ENCODE peak calls at places on chromosomes 11 and 22, in eight cellular contexts. B, X, T, L, K, Z, A and Q are unnamed samples.

GRCh38 chr22:39592104-39593060 is 21.8 kb downstream of the CACNA1I start:
- DNase-seq in B (peak; percentile 58), K (peak; percentile 52), L (no peak), Z (peak; percentile 77), T (peak; percentile 75), X (peak; percentile 79), A (peak; percentile 40), Q (peak; percentile 32)

GRCh38 chr22:41598081-41598480 is 8.4 kb upstream of the PMM1 start:
- DNase-seq in Z (peak; percentile 75), T (no peak), L (no peak), X (no peak), A (no peak), B (no peak), K (no peak), Q (no peak)

GRCh38 chr11:115060840-115061239 is 382.5 kb downstream of the NXPE2 start:
- DNase-seq in B (no peak), T (no peak), L (no peak), X (no peak), Z (no peak), K (no peak), A (no peak), Q (peak; percentile 16)

GRCh38 chr22:47446331-47446730 is 683.9 kb downstream of the TBC1D22A start:
- DNase-seq in Z (no peak), K (no peak), B (no peak), A (no peak), T (no peak), L (no peak), X (no peak), Q (no peak)

GRCh38 chr11:103609117-103610066 is 427.0 kb upstream of the DDI1 start:
- DNase-seq in T (no peak), L (no peak), K (no peak), A (no peak), B (peak; percentile 78), X (peak; percentile 32), Z (peak; percentile 94), Q (no peak)

GRCh38 chr11:113722221-113722620 is 16.1 kb upstream of the TMPRSS5 start:
- DNase-seq in Z (no peak), K (no peak), X (no peak), A (no peak), B (no peak), T (no peak), L (no peak), Q (no peak)

GRCh38 chr11:126915430-126915829 is 85.1 kb downstream of the KIRREL3 start:
- DNase-seq in L (no peak), A (no peak), Z (no peak), X (no peak), K (no peak), B (no peak), T (no peak), Q (no peak)

GRCh38 chr11:134276396-134277175 is 407 bp downstream of the GLB1L3 start:
- DNase-seq in L (no peak), X (peak; percentile 45), A (no peak), Z (no peak), B (no peak), T (no peak), K (no peak), Q (peak; percentile 56)

GRCh38 chr11:62108017-62108750 is 15.6 kb upstream of the INCENP start:
- DNase-seq in X (peak; percentile 38), Z (peak; percentile 78), K (no peak), T (no peak), L (no peak), A (no peak), B (peak; percentile 59), Q (peak; percentile 84)

GRCh38 chr11:90134420-90135003 is at the start of gene NAALAD2:
- DNase-seq in Z (peak; percentile 67), L (peak; percentile 30), K (peak; percentile 21), X (peak; percentile 81), T (peak; percentile 62), B (no peak), A (no peak), Q (peak; percentile 86)

GRCh38 chr22:40009231-40009769 is 14.5 kb downstream of the FAM83F start:
- DNase-seq in T (no peak), A (peak; percentile 41), X (peak; percentile 93), Z (no peak), L (no peak), B (no peak), K (no peak), Q (peak; percentile 92)

GRCh38 chr11:2271077-2271326 is 614 bp upstream of the ASCL2 start:
- DNase-seq in T (peak; percentile 62), A (peak; percentile 42), B (no peak), K (no peak), Z (no peak), X (no peak), L (peak; percentile 32), Q (peak; percentile 30)

GRCh38 chr11:2268911-2269600 is 1.3 kb downstream of the ASCL2 start:
- DNase-seq in L (peak; percentile 65), X (peak; percentile 22), Z (peak; percentile 16), K (peak; percentile 68), A (peak; percentile 65), T (no peak), B (no peak), Q (peak; percentile 73)

GRCh38 chr11:2270322-2271076 is at the start of gene ASCL2:
- DNase-seq in Z (no peak), X (no peak), K (no peak), B (no peak), A (peak; percentile 25), L (peak; percentile 25), T (no peak), Q (peak; percentile 40)

GRCh38 chr11:2267871-2268825 is 2.2 kb downstream of the ASCL2 start:
- DNase-seq in Z (no peak), A (peak; percentile 26), X (no peak), L (peak; percentile 26), K (peak; percentile 37), T (no peak), B (no peak), Q (no peak)

DNA sequence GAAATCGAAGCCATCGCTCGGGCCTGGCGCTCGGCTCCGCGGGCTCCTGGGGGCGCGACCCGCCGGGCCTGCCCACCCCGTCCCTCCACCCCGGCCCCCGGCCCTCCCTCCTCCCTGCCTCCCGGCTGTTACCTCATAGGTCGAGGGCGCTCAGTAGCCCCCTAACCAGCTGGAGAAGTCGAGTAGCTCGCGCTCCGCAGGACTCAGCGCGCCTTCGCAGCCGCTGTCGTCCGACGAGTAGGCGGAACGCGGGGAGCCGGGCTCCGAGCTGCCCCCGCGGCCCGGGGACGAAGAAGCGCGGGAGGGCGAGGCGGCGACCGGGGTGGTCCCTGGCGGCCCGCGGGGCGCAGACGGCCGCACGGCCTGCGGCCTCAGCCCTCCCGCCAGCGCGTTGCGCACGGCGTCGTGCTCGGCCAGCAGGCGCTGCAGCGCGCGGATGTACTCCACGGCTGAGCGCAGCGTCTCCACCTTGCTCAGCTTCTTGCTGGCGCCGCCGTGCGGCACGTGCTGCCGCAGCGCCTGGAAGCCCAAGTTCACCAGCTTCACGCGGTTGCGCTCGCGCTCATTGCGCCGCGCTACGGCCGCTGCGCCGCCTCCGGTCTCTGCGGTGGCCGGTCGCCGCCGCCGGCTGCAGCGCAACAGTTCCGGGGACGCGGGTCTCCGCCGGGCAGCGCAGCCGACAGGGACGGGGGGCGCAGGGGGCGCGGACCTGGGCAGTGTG is 627 bp downstream of the ASCL2 start:
- DNase-seq in Z (peak; percentile 57), L (peak; percentile 29), A (peak; percentile 74), K (peak; percentile 52), T (no peak), B (no peak), X (peak; percentile 54), Q (peak; percentile 87)
- H3K4me3 ChIP-seq in Z (no peak overlapping the region), L (no peak overlapping the region), A (peak overlapping the region; percentile 55), K (peak overlapping the region; percentile 51), T (peak overlapping the region; percentile 46), B (peak overlapping the region; percentile 38), X (peak overlapping the region; percentile 30), Q (peak overlapping the region; percentile 49)

GRCh38 chr11:130721736-130722135 is 194.5 kb downstream of the SNX19 start:
- DNase-seq in T (no peak), A (no peak), Z (peak; percentile 41), L (no peak), X (no peak), B (no peak), K (no peak), Q (no peak)
- H3K27ac ChIP-seq in T (no peak overlapping the region), A (no peak overlapping the region), Z (no peak overlapping the region), L (no peak overlapping the region), X (no peak overlapping the region), B (no peak overlapping the region), K (no peak overlapping the region), Q (no peak overlapping the region)

GRCh38 chr22:50528682-50529415 is 963 bp downstream of the TYMP start:
- DNase-seq in X (no peak), T (no peak), L (no peak), Z (no peak), K (peak; percentile 57), B (no peak), A (no peak), Q (no peak)

GRCh38 chr22:50530280-50530856 is 556 bp upstream of the TYMP start:
- DNase-seq in L (peak; percentile 90), K (peak; percentile 78), T (peak; percentile 93), Z (peak; percentile 83), B (peak; percentile 73), A (peak; percentile 91), X (no peak), Q (peak; percentile 52)

GRCh38 chr22:50527921-50528681 is 1.7 kb downstream of the TYMP start:
- DNase-seq in Z (no peak), T (no peak), A (no peak), L (no peak), X (no peak), B (no peak), K (no peak), Q (no peak)

GRCh38 chr22:50530857-50531545 is 1.2 kb upstream of the TYMP start:
- DNase-seq in A (peak; percentile 91), B (peak; percentile 76), K (peak; percentile 80), L (peak; percentile 92), T (peak; percentile 94), Z (peak; percentile 86), X (no peak), Q (peak; percentile 80)

GRCh38 chr22:50529416-50530279 is at the start of gene TYMP:
- DNase-seq in L (peak; percentile 81), B (no peak), K (peak; percentile 64), A (peak; percentile 83), Z (no peak), X (no peak), T (peak; percentile 86), Q (peak; percentile 44)
- H3K4me3 ChIP-seq in L (peak within 1 kb of the TSS; percentile 64), B (peak within 1 kb of the TSS; percentile 96), K (peak within 1 kb of the TSS; percentile 60), A (peak within 1 kb of the TSS; percentile 53), Z (peak within 1 kb of the TSS; percentile 25), X (no peak within 1 kb of the TSS), T (peak within 1 kb of the TSS; percentile 54), Q (peak within 1 kb of the TSS; percentile 66)

GRCh38 chr22:36081023-36081431 is 52.4 kb upstream of the RBFOX2 start:
- DNase-seq in K (no peak), X (no peak), T (peak; percentile 88), Z (peak; percentile 97), L (no peak), A (no peak), B (no peak), Q (no peak)

GRCh38 chr22:36079041-36079440 is 50.4 kb upstream of the RBFOX2 start:
- DNase-seq in A (no peak), Z (no peak), X (no peak), B (no peak), K (no peak), T (no peak), L (no peak), Q (no peak)

GRCh38 chr22:36075724-36076123 is 47.1 kb upstream of the RBFOX2 start:
- DNase-seq in B (no peak), X (no peak), T (no peak), A (no peak), Z (no peak), K (no peak), L (no peak), Q (no peak)

GRCh38 chr22:36075230-36075629 is 46.6 kb upstream of the RBFOX2 start:
- DNase-seq in L (no peak), K (no peak), T (no peak), X (no peak), A (no peak), Z (no peak), B (no peak), Q (no peak)

GRCh38 chr22:36077261-36077660 is 48.6 kb upstream of the RBFOX2 start:
- DNase-seq in L (no peak), K (no peak), T (no peak), A (no peak), B (no peak), X (no peak), Z (no peak), Q (no peak)
- H3K27ac ChIP-seq in L (peak overlapping the region; percentile 14), K (no peak overlapping the region), T (peak overlapping the region; percentile 69), A (no peak overlapping the region), B (no peak overlapping the region), X (no peak overlapping the region), Z (no peak overlapping the region), Q (no peak overlapping the region)